ENCODE peak calls at places on chromosomes 7 and 10, in nine cellular contexts. K is spleen; Q is transverse colon; U is CD8-positive, alpha-beta memory T cell; G is lower lobe of right lung; R is PC-9; N is cardiac muscle cell; Z is psoas muscle; T is body of pancreas. B is an unnamed sample.
A peak's percentile ranks its signal among the peaks of the same experiment; 100 is the strongest.

GRCh38 chr10:85858776-85859515 is 507.6 kb downstream of the GRID1 start:
- DNase-seq in K (no peak), Q (no peak), U (no peak), G (no peak), R (no peak), N (no peak), Z (no peak), T (no peak), B (no peak)

GRCh38 chr10:111598433-111599059 is 521.7 kb downstream of the ADRA2A start:
- DNase-seq in K (no peak), Q (peak; percentile 42), U (peak; percentile 47), G (no peak), R (no peak), N (peak; percentile 83), Z (no peak), T (peak; percentile 69), B (peak; percentile 75)

GRCh38 chr10:14583252-14583651 is 191.4 kb downstream of the FAM107B start:
- DNase-seq in K (peak; percentile 88), Q (peak; percentile 72), U (peak; percentile 90), G (no peak), R (no peak), N (no peak), Z (no peak), T (no peak), B (no peak)

GRCh38 chr10:131082991-131083465 is 228.5 kb downstream of the TCERG1L start:
- DNase-seq in K (peak; percentile 56), Q (no peak), U (no peak), G (no peak), R (no peak), N (no peak), Z (no peak), T (peak; percentile 63), B (no peak)

GRCh38 chr10:74822583-74823089 is 3.8 kb upstream of the KAT6B start:
- DNase-seq in K (no peak), Q (no peak), U (no peak), G (no peak), R (no peak), N (no peak), Z (no peak), T (no peak), B (no peak)

GRCh38 chr7:154767194-154767593 is 235.7 kb downstream of the PAXIP1 start:
- DNase-seq in K (no peak), Q (no peak), U (no peak), G (no peak), R (no peak), N (no peak), Z (no peak), T (no peak), B (peak; percentile 47)

GRCh38 chr10:133124357-133125211 is 35.4 kb upstream of the KNDC1 start:
- DNase-seq in K (peak; percentile 83), Q (peak; percentile 8), U (peak; percentile 36), G (peak; percentile 56), R (no peak), N (peak; percentile 67), Z (peak; percentile 72), T (peak; percentile 32), B (peak; percentile 78)

GRCh38 chr7:39621261-39621660 is 2.1 kb upstream of the RALA start:
- DNase-seq in K (no peak), Q (no peak), U (no peak), G (no peak), R (no peak), N (no peak), Z (no peak), T (no peak), B (no peak)

GRCh38 chr7:19268737-19269136 is 123.5 kb upstream of the FERD3L start:
- DNase-seq in K (no peak), Q (no peak), U (no peak), G (no peak), R (no peak), N (no peak), Z (no peak), T (no peak), B (no peak)

GRCh38 chr10:33412261-33413092 is 78.0 kb upstream of the NRP1 start:
- DNase-seq in K (no peak), Q (no peak), U (no peak), G (peak; percentile 60), R (no peak), N (no peak), Z (peak; percentile 56), T (no peak), B (no peak)

GRCh38 chr10:16644146-16644545 is 122.5 kb upstream of the C1QL3 start:
- DNase-seq in K (no peak), Q (no peak), U (no peak), G (no peak), R (peak; percentile 86), N (no peak), Z (no peak), T (no peak), B (no peak)

GRCh38 chr7:73865738-73866445 is 4.9 kb downstream of the TMEM270 start:
- DNase-seq in K (no peak), Q (peak; percentile 37), U (no peak), G (no peak), R (no peak), N (peak; percentile 72), Z (peak; percentile 69), T (peak; percentile 47), B (peak; percentile 42)

GRCh38 chr7:74356589-74357315 is 67.5 kb downstream of the CLIP2 start:
- DNase-seq in K (no peak), Q (no peak), U (no peak), G (no peak), R (no peak), N (no peak), Z (no peak), T (no peak), B (no peak)

GRCh38 chr7:31633894-31634494 is 53.0 kb upstream of the PPP1R17 start:
- DNase-seq in K (no peak), Q (peak; percentile 62), U (no peak), G (no peak), R (peak; percentile 53), N (peak; percentile 83), Z (no peak), T (peak; percentile 73), B (peak; percentile 70)

GRCh38 chr10:20596911-20597310 is 300.2 kb downstream of the NEBL start:
- DNase-seq in K (no peak), Q (no peak), U (no peak), G (no peak), R (no peak), N (peak; percentile 66), Z (no peak), T (no peak), B (no peak)

GRCh38 chr10:121792198-121792597 is 135.6 kb downstream of the ATE1 start:
- DNase-seq in K (no peak), Q (no peak), U (no peak), G (no peak), R (no peak), N (no peak), Z (no peak), T (no peak), B (no peak)

GRCh38 chr10:34713875-34714274 is 101.2 kb downstream of the PARD3 start:
- DNase-seq in K (no peak), Q (no peak), U (no peak), G (no peak), R (peak; percentile 82), N (no peak), Z (no peak), T (no peak), B (no peak)

GRCh38 chr7:1997537-1998076 is 235.1 kb downstream of the MAD1L1 start:
- DNase-seq in K (no peak), Q (no peak), U (no peak), G (no peak), R (no peak), N (no peak), Z (no peak), T (no peak), B (no peak)

GRCh38 chr10:89275383-89275782 is 23.8 kb upstream of the LIPA start:
- DNase-seq in K (no peak), Q (no peak), U (no peak), G (peak; percentile 61), R (peak; percentile 85), N (no peak), Z (no peak), T (peak; percentile 33), B (no peak)

GRCh38 chr10:89478085-89478738 is 57.2 kb downstream of the SLC16A12 start:
- DNase-seq in K (no peak), Q (no peak), U (no peak), G (no peak), R (peak; percentile 36), N (peak; percentile 71), Z (no peak), T (no peak), B (peak; percentile 31)

GRCh38 chr10:11573497-11573896 is 38.0 kb downstream of the USP6NL start:
- DNase-seq in K (no peak), Q (no peak), U (no peak), G (no peak), R (no peak), N (peak; percentile 11), Z (no peak), T (no peak), B (no peak)

GRCh38 chr10:95469676-95470075 is 91.5 kb downstream of the SORBS1 start:
- DNase-seq in K (no peak), Q (no peak), U (no peak), G (no peak), R (no peak), N (peak; percentile 59), Z (no peak), T (no peak), B (no peak)
- H3K4me1 ChIP-seq in K (no peaks in the 10 kb centered on the region), Q (peaks cover 57% of the 10 kb centered on the region), U (no peaks in the 10 kb centered on the region), G (peaks cover 39% of the 10 kb centered on the region), R (no peaks in the 10 kb centered on the region), N (peaks cover 52% of the 10 kb centered on the region), Z (peaks cover 81% of the 10 kb centered on the region), T (peaks cover 60% of the 10 kb centered on the region), B (peaks cover 10% of the 10 kb centered on the region)

DNA sequence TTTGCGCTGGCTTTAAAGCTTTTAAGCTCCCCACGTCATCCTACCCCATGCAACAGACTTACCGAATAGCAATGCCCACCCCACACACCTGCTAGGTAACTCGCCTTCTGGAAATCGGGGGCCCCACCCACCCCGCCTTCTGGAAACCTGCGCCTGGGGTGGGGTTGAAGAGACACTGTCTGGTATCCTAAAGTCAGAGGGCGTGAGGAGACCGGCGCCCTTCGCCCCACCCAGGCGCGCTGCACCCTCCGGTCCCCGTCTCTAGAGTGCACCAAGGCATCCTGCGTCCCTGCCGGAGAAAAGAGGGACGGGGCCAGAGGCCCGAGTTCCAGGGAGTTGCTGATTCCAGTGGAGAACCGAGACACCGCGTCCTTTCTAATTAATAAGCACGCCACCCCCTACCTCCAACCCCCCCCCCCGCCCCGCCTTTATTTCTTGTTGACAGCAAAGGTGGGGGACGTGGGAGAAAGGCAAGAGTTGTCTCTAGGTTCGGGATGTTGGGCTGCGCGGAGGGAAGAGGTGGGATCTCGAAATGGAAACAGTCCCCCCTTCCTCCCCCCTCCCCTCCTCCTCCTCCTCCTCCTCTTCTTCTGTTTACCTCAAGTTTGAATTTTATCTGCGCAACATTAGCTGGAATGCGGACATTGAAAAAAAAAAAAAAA is 220.9 kb upstream of the MKLN1 start:
- DNase-seq in K (peak; percentile 91), Q (peak; percentile 66), U (peak; percentile 82), G (peak; percentile 65), R (no peak), N (peak; percentile 45), Z (peak; percentile 77), T (peak; percentile 55), B (peak; percentile 44)
- H3K4me1 ChIP-seq in K (peaks cover 62% of the 10 kb centered on the region), Q (peaks cover 19% of the 10 kb centered on the region), U (peaks cover 63% of the 10 kb centered on the region), G (peaks cover 63% of the 10 kb centered on the region), R (peaks cover 28% of the 10 kb centered on the region), N (no peaks in the 10 kb centered on the region), Z (peaks cover 45% of the 10 kb centered on the region), T (peaks cover 51% of the 10 kb centered on the region), B (peaks cover 10% of the 10 kb centered on the region)

GRCh38 chr10:22708772-22709171 is 5.6 kb downstream of the PIP4K2A start:
- DNase-seq in K (no peak), Q (no peak), U (no peak), G (no peak), R (no peak), N (no peak), Z (no peak), T (no peak), B (no peak)
- H3K4me1 ChIP-seq in K (peaks cover 20% of the 10 kb centered on the region), Q (peaks cover 11% of the 10 kb centered on the region), U (peaks cover 73% of the 10 kb centered on the region), G (peaks cover 42% of the 10 kb centered on the region), R (peaks cover 12% of the 10 kb centered on the region), N (peaks cover 18% of the 10 kb centered on the region), Z (peaks cover 21% of the 10 kb centered on the region), T (peaks cover 22% of the 10 kb centered on the region), B (peaks cover 2% of the 10 kb centered on the region)

GRCh38 chr7:104979167-104979841 is 34.7 kb upstream of the KMT2E start:
- DNase-seq in K (no peak), Q (no peak), U (no peak), G (no peak), R (no peak), N (peak; percentile 21), Z (peak; percentile 75), T (no peak), B (peak; percentile 43)
- H3K4me1 ChIP-seq in K (peaks cover 27% of the 10 kb centered on the region), Q (peaks cover 69% of the 10 kb centered on the region), U (peaks cover 15% of the 10 kb centered on the region), G (peaks cover 72% of the 10 kb centered on the region), R (peaks cover 12% of the 10 kb centered on the region), N (peaks cover 32% of the 10 kb centered on the region), Z (peaks cover 58% of the 10 kb centered on the region), T (peaks cover 65% of the 10 kb centered on the region), B (no peaks in the 10 kb centered on the region)

B was measured in H9.